ENCODE peak calls at places on chromosomes 11 and 22, in nine cellular contexts. N is non-pigmented ciliary epithelial cell; I is CD4-positive, alpha-beta T cell; L is NCI-H2029 treated with DMSO at 0.1 percent for 48 hours; X is fibroblast of lung; E is Calu3; H is NCI-H1417 treated with DMSO at 0.1 percent for 48 hours; A is nephron progenitor cell; S is A549. K is an unnamed sample.

GRCh38 chr11:19447150-19447566 is 206.4 kb upstream of the E2F8 start:
- DNase-seq in L (no peak), I (no peak), E (peak), A (no peak), H (no peak), N (no peak), X (peak), S (no peak), K (no peak)

GRCh38 chr11:134665571-134666268 is 253.7 kb upstream of the B3GAT1 start:
- DNase-seq in H (no peak), E (no peak), N (no peak), L (no peak), I (no peak), X (no peak), A (no peak), S (no peak), K (no peak)

GRCh38 chr11:94647926-94648325 is 80.8 kb downstream of the PIWIL4 start:
- DNase-seq in X (peak), A (no peak), S (no peak), I (no peak), N (no peak), L (no peak), E (no peak), H (no peak), K (no peak)

GRCh38 chr22:37187552-37187890 is 526 bp downstream of the C1QTNF6 start:
- DNase-seq in A (no peak), H (no peak), E (no peak), L (no peak), S (peak), N (no peak), I (no peak), X (peak), K (no peak)

GRCh38 chr11:95035316-95035715 is 10.3 kb downstream of the KDM4E start:
- DNase-seq in E (no peak), I (no peak), S (no peak), H (no peak), A (no peak), L (no peak), X (no peak), N (no peak), K (no peak)

GRCh38 chr22:23180893-23181762 is 819 bp downstream of the BCR start:
- DNase-seq in L (no peak), N (no peak), H (no peak), E (peak), S (peak), X (no peak), I (peak), A (peak), K (no peak)

GRCh38 chr11:134418119-134418840 is 6.2 kb upstream of the B3GAT1 start:
- DNase-seq in N (no peak), X (no peak), A (peak), I (no peak), H (no peak), E (no peak), L (no peak), S (peak), K (no peak)

GRCh38 chr11:12377824-12378593 is 638 bp downstream of the PARVA start:
- DNase-seq in A (peak), S (peak), N (no peak), H (no peak), L (peak), E (peak), X (peak), I (no peak), K (no peak)

GRCh38 chr22:27534720-27535125 is 266.8 kb downstream of the MN1 start:
- DNase-seq in H (no peak), L (no peak), S (peak), X (peak), A (no peak), E (no peak), I (no peak), N (no peak), K (no peak)

GRCh38 chr11:1072116-1072820 is 2.4 kb upstream of the MUC2 start:
- DNase-seq in L (no peak), H (no peak), X (peak), A (no peak), I (no peak), S (peak), E (peak), N (no peak), K (no peak)

GRCh38 chr11:126990716-126991480 is 9.7 kb downstream of the KIRREL3 start:
- DNase-seq in L (no peak), I (no peak), S (no peak), H (no peak), A (no peak), N (no peak), E (no peak), X (peak), K (no peak)

GRCh38 chr11:35166369-35167360 is 27.7 kb downstream of the CD44 start:
- DNase-seq in E (peak), I (peak), L (no peak), H (no peak), N (no peak), S (peak), A (no peak), X (peak), K (no peak)

GRCh38 chr11:19433367-19433766 is 192.6 kb upstream of the E2F8 start:
- DNase-seq in A (no peak), H (no peak), E (no peak), N (no peak), X (no peak), S (no peak), L (no peak), I (no peak), K (no peak)

GRCh38 chr22:44933829-44934735 is 75.7 kb downstream of the PHF21B start:
- DNase-seq in S (no peak), L (no peak), N (no peak), H (no peak), A (peak), I (no peak), E (no peak), X (no peak), K (no peak)

GRCh38 chr22:20440637-20441591 is 3.3 kb upstream of the SCARF2 start:
- DNase-seq in E (no peak), L (no peak), N (no peak), S (no peak), X (no peak), H (no peak), I (no peak), A (no peak), K (no peak)

GRCh38 chr11:2428322-2428795 is 16.0 kb downstream of the TRPM5 start:
- DNase-seq in H (no peak), N (no peak), E (peak), A (peak), L (peak), S (peak), I (peak), X (peak), K (peak)

GRCh38 chr11:58726594-58727414 is 4.9 kb downstream of the GLYAT start:
- DNase-seq in H (no peak), I (peak), X (no peak), N (no peak), A (no peak), L (peak), S (no peak), E (no peak), K (no peak)

GRCh38 chr11:106482920-106483761 is 405.7 kb downstream of the AASDHPPT start:
- DNase-seq in N (no peak), S (no peak), L (no peak), I (no peak), X (peak), E (no peak), H (no peak), A (peak), K (no peak)

GRCh38 chr11:17519031-17519430 is 25.2 kb downstream of the USH1C start:
- DNase-seq in S (no peak), H (no peak), N (no peak), I (no peak), E (no peak), L (no peak), A (no peak), X (no peak), K (no peak)

GRCh38 chr11:130212431-130212961 is 52.9 kb downstream of the ST14 start:
- DNase-seq in H (no peak), N (no peak), X (no peak), A (no peak), E (no peak), S (no peak), I (no peak), L (no peak), K (no peak)

GRCh38 chr11:70299636-70300035 is 29.1 kb downstream of the PPFIA1 start:
- DNase-seq in H (no peak), A (no peak), X (no peak), I (no peak), N (no peak), L (no peak), E (no peak), S (no peak), K (no peak)

GRCh38 chr11:96228472-96228871 is 114.5 kb downstream of the MAML2 start:
- DNase-seq in A (no peak), X (peak), S (peak), L (no peak), N (peak), I (no peak), E (peak), H (no peak), K (no peak)

GRCh38 chr11:17864478-17864941 is 129.9 kb downstream of the KCNC1 start:
- DNase-seq in L (no peak), I (no peak), X (no peak), S (peak), H (no peak), A (peak), E (peak), N (no peak), K (no peak)

GRCh38 chr11:62804310-62805043 is 763 bp downstream of the NXF1 start:
- DNase-seq in E (no peak), I (no peak), S (no peak), L (no peak), A (no peak), H (no peak), X (peak), N (no peak), K (no peak)

GRCh38 chr11:102733232-102733875 is 8.6 kb upstream of the MMP8 start:
- DNase-seq in H (no peak), A (peak), L (peak), E (peak), I (no peak), N (no peak), X (peak), S (peak), K (no peak)

GRCh38 chr22:45911601-45912271 is 65.2 kb downstream of the WNT7B start:
- DNase-seq in H (no peak), S (peak), E (peak), I (no peak), X (peak), A (no peak), L (peak), N (no peak), K (no peak)

GRCh38 chr11:72139500-72139899 is 4.0 kb downstream of the FOLR3 start:
- DNase-seq in N (no peak), A (no peak), S (no peak), H (no peak), E (no peak), I (no peak), X (no peak), L (no peak), K (no peak)

GRCh38 chr11:75505966-75506692 is 19.6 kb downstream of the GDPD5 start:
- DNase-seq in A (no peak), L (no peak), E (no peak), N (no peak), S (no peak), X (no peak), H (no peak), I (no peak), K (no peak)

GRCh38 chr11:70482529-70482917 is 84.2 kb downstream of the CTTN start:
- DNase-seq in N (no peak), A (no peak), H (no peak), X (peak), L (no peak), S (no peak), I (no peak), E (no peak), K (no peak)

GRCh38 chr11:65113361-65113756 is 1.7 kb downstream of the TM7SF2 start:
- DNase-seq in A (no peak), H (no peak), I (no peak), S (no peak), L (no peak), X (no peak), N (no peak), E (no peak), K (no peak)

GRCh38 chr11:126857860-126858808 is 142.4 kb downstream of the KIRREL3 start:
- DNase-seq in H (peak), A (no peak), I (no peak), S (peak), E (no peak), L (peak), N (no peak), X (peak), K (no peak)

GRCh38 chr11:225734-226453 is 10.2 kb downstream of the SIRT3 start:
- DNase-seq in I (no peak), A (no peak), S (no peak), L (no peak), X (peak), H (no peak), N (no peak), E (no peak), K (no peak)

GRCh38 chr22:28998681-28999080 is 63.0 kb downstream of the C22orf31 start:
- DNase-seq in L (no peak), N (no peak), A (no peak), S (no peak), H (no peak), E (no peak), I (no peak), X (no peak), K (no peak)

K was measured in T-helper 17 cell.